ENCODE peak calls at places on chromosomes 3 and 15, in ten cellular contexts. M is H1, C is HepG2, V is psoas muscle, W is tibial nerve, A is type B pancreatic cell, L is AG09319, T is mucosa of descending colon, O is HFFc6, P is astrocyte of the spinal cord. S is an unnamed sample.

GRCh38 chr3:26613999-26614398 is 8.6 kb upstream of the LRRC3B start:
- DNase-seq in C (no peak), T (no peak), L (no peak), V (no peak), A (no peak), P (no peak), O (no peak), W (no peak), M (no peak), S (no peak)

GRCh38 chr15:51379390-51379789 is 37.9 kb downstream of the GLDN start:
- DNase-seq in W (no peak), V (no peak), A (no peak), C (no peak), O (no peak), P (no peak), T (no peak), L (peak; percentile 25), M (no peak), S (no peak)

GRCh38 chr15:96416934-96417759 is 86.6 kb downstream of the NR2F2 start:
- DNase-seq in V (no peak), M (peak; percentile 63), A (no peak), P (no peak), T (no peak), W (no peak), L (no peak), O (no peak), C (no peak), S (no peak)

GRCh38 chr3:12585970-12586369 is 29.1 kb downstream of the MKRN2 start:
- DNase-seq in O (no peak), V (no peak), M (no peak), T (no peak), W (no peak), P (no peak), L (no peak), A (no peak), C (no peak), S (no peak)

GRCh38 chr15:60871731-60872130 is 357.4 kb downstream of the RORA start:
- DNase-seq in M (no peak), O (peak; percentile 13), A (no peak), V (no peak), T (no peak), W (no peak), L (no peak), C (no peak), P (no peak), S (no peak)

GRCh38 chr15:95169701-95170459 is 938.5 kb downstream of the MCTP2 start:
- DNase-seq in P (no peak), C (no peak), W (peak; percentile 66), T (peak; percentile 23), V (peak; percentile 40), O (peak; percentile 73), M (no peak), L (no peak), A (no peak), S (no peak)

GRCh38 chr15:89178307-89178977 is 42.9 kb downstream of the RLBP1 start:
- DNase-seq in L (no peak), O (no peak), A (no peak), P (no peak), M (no peak), T (no peak), C (no peak), W (no peak), V (no peak), S (no peak)

GRCh38 chr3:58464875-58465274 is 27.0 kb upstream of the KCTD6 start:
- DNase-seq in M (no peak), C (no peak), W (no peak), P (no peak), L (no peak), V (no peak), O (no peak), T (no peak), A (no peak), S (no peak)

GRCh38 chr3:142226474-142226873 is 1.1 kb upstream of the GK5 start:
- DNase-seq in P (no peak), C (peak; percentile 11), T (no peak), L (no peak), M (no peak), O (no peak), A (no peak), W (no peak), V (no peak), S (no peak)

GRCh38 chr3:119380697-119381096 is 82.7 kb downstream of the TMEM39A start:
- DNase-seq in P (no peak), L (no peak), W (no peak), V (no peak), A (no peak), O (no peak), T (peak; percentile 19), M (no peak), C (no peak), S (no peak)
- TF ChIP-seq CTCF in P (no peak), L (no peak), W (no peak), V (no peak), A (no peak), O (peak; percentile 10), T (no peak), M (no peak), C (peak; percentile 41), S (peak; percentile 22)

GRCh38 chr3:194928831-194929594 is 243.3 kb downstream of the FAM43A start:
- DNase-seq in P (no peak), C (no peak), W (peak; percentile 48), L (no peak), A (no peak), M (peak; percentile 97), T (peak; percentile 24), O (no peak), V (no peak), S (no peak)
- TF ChIP-seq CTCF in P (peak; percentile 57), C (peak; percentile 41), W (peak; percentile 47), L (peak; percentile 30), A (peak; percentile 74), M (peak; percentile 99), T (no peak), O (peak; percentile 50), V (peak; percentile 51), S (peak; percentile 59)

DNA sequence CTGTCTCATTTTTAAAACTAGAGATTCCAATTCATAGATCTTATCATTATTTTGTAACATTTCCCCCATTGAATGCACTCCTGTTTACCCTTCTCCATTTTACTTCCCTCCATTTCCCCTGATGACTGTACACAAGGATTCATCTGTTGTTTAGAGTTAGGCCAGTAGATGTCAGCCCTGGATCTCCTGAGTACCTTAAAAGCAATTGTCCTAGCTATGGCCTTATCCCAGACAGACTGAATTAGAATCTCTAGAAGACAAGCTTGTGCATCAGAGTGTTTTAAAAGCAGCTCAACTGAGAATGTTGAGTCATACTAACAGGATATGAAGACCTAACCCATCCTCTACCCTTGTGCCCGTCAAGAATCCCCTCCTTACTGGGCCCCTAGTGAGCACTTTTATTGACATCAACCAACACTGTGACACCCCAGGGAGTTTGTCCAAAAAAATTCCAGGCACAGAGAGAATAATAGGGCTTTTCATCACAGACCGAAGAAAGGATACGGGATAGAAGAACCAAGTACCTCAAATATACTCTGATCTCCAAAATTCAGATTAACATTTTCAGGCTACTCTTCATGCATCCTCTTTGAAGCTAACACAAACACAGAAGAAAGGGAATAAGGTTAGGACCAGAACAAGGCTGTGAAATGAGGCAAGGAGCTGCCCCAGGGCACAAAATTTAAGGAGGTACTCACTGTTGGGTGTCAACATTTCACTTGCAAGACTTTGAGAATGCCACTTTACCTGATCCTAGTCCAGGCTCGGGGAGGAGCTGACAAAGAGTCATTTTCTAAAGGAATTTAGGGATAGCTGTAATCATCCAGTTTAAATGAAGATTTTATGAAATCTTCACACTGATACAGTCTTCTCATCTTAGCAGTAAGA is 17.1 kb downstream of the ZBED2 start:
- DNase-seq in C (peak; percentile 16), P (peak; percentile 86), L (peak; percentile 44), W (no peak), A (no peak), T (peak; percentile 15), M (no peak), V (no peak), O (peak; percentile 88), S (peak; percentile 70)
- TF ChIP-seq CTCF in C (peak; percentile 56), P (peak; percentile 67), L (peak; percentile 72), W (peak; percentile 17), A (peak; percentile 36), T (no peak), M (no peak), V (no peak), O (peak; percentile 81), S (peak; percentile 89)

GRCh38 chr3:31880020-31880419 is 101.0 kb downstream of the OSBPL10 start:
- DNase-seq in C (peak; percentile 11), M (no peak), A (no peak), P (no peak), W (peak; percentile 22), O (no peak), L (no peak), V (no peak), T (no peak), S (peak; percentile 79)
- TF ChIP-seq CTCF in C (peak; percentile 13), M (no peak), A (no peak), P (no peak), W (no peak), O (no peak), L (no peak), V (no peak), T (no peak), S (peak; percentile 57)

S was measured in epithelial cell of proximal tubule.